ENCODE peak calls at places on chromosome 9, in nine cellular contexts. E is activated CD4-positive, CD25-positive, alpha-beta regulatory T cell; S is kidney glomerular epithelial cell; C is DMS153; X is naive thymus-derived CD8-positive, alpha-beta T cell; O is lower leg skin; R is cardiac muscle cell; J is endothelial cell; K is stomach. T is an unnamed sample.

GRCh38 chr9:98864257-98865180 is 57.0 kb downstream of the GALNT12 start:
- DNase-seq in E (no peak), X (no peak), R (no peak), S (no peak), K (no peak), C (no peak), J (no peak), O (peak), T (peak)

GRCh38 chr9:19149230-19149629 is 21.9 kb upstream of the PLIN2 start:
- DNase-seq in E (no peak), S (no peak), C (no peak), K (no peak), O (no peak), X (no peak), R (no peak), J (no peak), T (no peak)

GRCh38 chr9:35906923-35907699 is 1.1 kb downstream of the HRCT1 start:
- DNase-seq in X (no peak), J (peak), E (no peak), C (no peak), O (peak), S (peak), R (no peak), K (no peak), T (peak)

GRCh38 chr9:93091056-93091452 is 5.0 kb upstream of the CARD19 start:
- DNase-seq in S (no peak), J (no peak), K (no peak), E (no peak), O (peak), C (no peak), X (no peak), R (no peak), T (no peak)

GRCh38 chr9:116686693-116687073 is 422 bp upstream of the TRIM32 start:
- DNase-seq in S (no peak), X (no peak), K (no peak), E (no peak), J (no peak), O (no peak), C (no peak), R (peak), T (peak)

GRCh38 chr9:123514766-123515165 is 158.8 kb downstream of the CRB2 start:
- DNase-seq in R (no peak), S (no peak), O (no peak), K (no peak), J (no peak), E (no peak), C (no peak), X (no peak), T (no peak)

GRCh38 chr9:136254381-136255165 is 9.0 kb upstream of the QSOX2 start:
- DNase-seq in X (no peak), E (no peak), O (no peak), S (no peak), K (no peak), R (no peak), J (no peak), C (no peak), T (peak)

GRCh38 chr9:18910435-18910834 is 122.6 kb downstream of the SAXO1 start:
- DNase-seq in R (no peak), K (no peak), O (peak), C (no peak), S (peak), J (no peak), X (no peak), E (no peak), T (no peak)

GRCh38 chr9:129898205-129898604 is 62.9 kb downstream of the USP20 start:
- DNase-seq in O (no peak), C (no peak), K (no peak), E (no peak), J (no peak), R (no peak), X (no peak), S (no peak), T (peak)

GRCh38 chr9:124242331-124243194 is 15.2 kb upstream of the NEK6 start:
- DNase-seq in C (no peak), S (no peak), O (peak), X (no peak), E (no peak), R (peak), K (no peak), J (peak), T (peak)

GRCh38 chr9:116482740-116483139 is 204.4 kb upstream of the TRIM32 start:
- DNase-seq in X (no peak), S (no peak), K (no peak), J (no peak), O (no peak), C (no peak), E (no peak), R (peak), T (no peak)

GRCh38 chr9:20290287-20290686 is 332.0 kb downstream of the MLLT3 start:
- DNase-seq in K (no peak), R (peak), S (no peak), E (no peak), C (no peak), X (no peak), O (no peak), J (no peak), T (no peak)

GRCh38 chr9:105264380-105264779 is 19.9 kb downstream of the SLC44A1 start:
- DNase-seq in K (no peak), J (no peak), S (no peak), X (no peak), R (no peak), E (no peak), C (no peak), O (no peak), T (no peak)

GRCh38 chr9:91127653-91128052 is 234.1 kb downstream of the AUH start:
- DNase-seq in C (no peak), O (peak), S (no peak), X (no peak), E (no peak), J (no peak), R (no peak), K (no peak), T (no peak)

GRCh38 chr9:110742741-110743371 is 74.3 kb downstream of the MUSK start:
- DNase-seq in R (no peak), C (no peak), K (no peak), S (peak), J (no peak), O (no peak), E (no peak), X (no peak), T (peak)

GRCh38 chr9:113911850-113912249 is 35.7 kb downstream of the ZNF618 start:
- DNase-seq in X (no peak), O (no peak), E (no peak), S (no peak), K (peak), C (peak), R (no peak), J (no peak), T (no peak)

GRCh38 chr9:72185561-72185960 is 36.3 kb downstream of the GDA start:
- DNase-seq in S (no peak), R (no peak), C (no peak), O (no peak), X (no peak), E (no peak), K (no peak), J (no peak), T (no peak)

GRCh38 chr9:21994996-21995651 is 533 bp downstream of the CDKN2B-AS1 start:
- DNase-seq in C (peak), X (peak), R (peak), K (peak), O (peak), E (peak), J (peak), S (peak), T (peak)

GRCh38 chr9:123073441-123073840 is 40.0 kb downstream of the GPR21 start:
- DNase-seq in O (no peak), R (no peak), C (no peak), J (no peak), X (no peak), E (no peak), K (no peak), S (no peak), T (no peak)

GRCh38 chr9:125902224-125902623 is 155.1 kb downstream of the PBX3 start:
- DNase-seq in R (no peak), O (no peak), S (peak), X (no peak), J (no peak), K (no peak), E (no peak), C (no peak), T (peak)

GRCh38 chr9:91810286-91810905 is 139.6 kb downstream of the ROR2 start:
- DNase-seq in E (no peak), J (no peak), O (peak), K (no peak), S (no peak), C (no peak), X (no peak), R (no peak), T (no peak)

GRCh38 chr9:74293479-74293878 is 203.7 kb upstream of the RORB start:
- DNase-seq in J (no peak), X (no peak), K (no peak), C (no peak), R (no peak), O (no peak), E (no peak), S (no peak), T (no peak)

GRCh38 chr9:87798276-87798833 is 72.4 kb downstream of the CTSL start:
- DNase-seq in R (no peak), O (no peak), J (no peak), E (no peak), C (no peak), X (no peak), K (no peak), S (no peak), T (no peak)

GRCh38 chr9:125190371-125190801 is 783 bp upstream of the PPP6C start:
- DNase-seq in R (peak), C (no peak), K (no peak), E (no peak), O (no peak), S (no peak), J (no peak), X (no peak), T (no peak)

GRCh38 chr9:79129865-79130480 is 441.8 kb upstream of the TLE4 start:
- DNase-seq in X (no peak), R (peak), C (no peak), S (peak), E (no peak), J (peak), O (peak), K (peak), T (peak)

GRCh38 chr9:129648092-129648763 is 6.3 kb upstream of the ASB6 start:
- DNase-seq in R (no peak), J (no peak), C (no peak), S (no peak), O (no peak), E (no peak), K (no peak), X (no peak), T (peak)

GRCh38 chr9:109010676-109011655 is 2.3 kb downstream of the CTNNAL1 start:
- DNase-seq in J (no peak), O (no peak), C (peak), E (peak), K (no peak), S (peak), R (no peak), X (peak), T (peak)

GRCh38 chr9:14141736-14142135 is 172.2 kb downstream of the NFIB start:
- DNase-seq in O (no peak), C (no peak), R (no peak), S (no peak), K (no peak), X (no peak), E (no peak), J (no peak), T (no peak)

GRCh38 chr9:130235558-130236435 is 29.8 kb upstream of the HMCN2 start:
- DNase-seq in X (peak), R (peak), O (peak), S (peak), C (peak), J (peak), K (peak), E (peak), T (peak)

T was measured in AG20443.